ENCODE peak calls at places on chromosomes 13 and 19, in nine cellular contexts. N is endodermal cell; W is neuronal stem cell; R is iPS-NIHi11; H is stimulated activated CD4-positive, alpha-beta T cell treated with anti-CD3 and anti-CD28 coated beads, Interleukin-12 subunit alpha, Interleukin-12 subunit beta, amount 100 ng/mL, for 24 hours; Y is pancreas; J is kidney glomerular epithelial cell; P is sciatic nerve; C is effector memory CD8-positive, alpha-beta T cell. Z is an unnamed sample.

GRCh38 chr13:110869231-110869804 is 45.6 kb downstream of the ANKRD10 start:
- DNase-seq in Y (no peak), H (no peak), R (no peak), C (no peak), J (no peak), P (no peak), N (peak; percentile 55), W (no peak), Z (no peak)

GRCh38 chr19:41808663-41809566 is 12.5 kb downstream of the CEACAM3 start:
- DNase-seq in C (no peak), P (peak; percentile 49), Y (no peak), H (no peak), N (peak; percentile 26), W (no peak), R (no peak), J (no peak), Z (peak; percentile 79)

GRCh38 chr13:23202383-23202782 is 21.6 kb downstream of the SGCG start:
- DNase-seq in N (no peak), P (no peak), J (no peak), H (no peak), R (no peak), Y (no peak), C (no peak), W (no peak), Z (no peak)

GRCh38 chr13:45055198-45055901 is 65.0 kb upstream of the GTF2F2 start:
- DNase-seq in H (peak; percentile 53), N (no peak), W (no peak), C (no peak), Y (no peak), J (peak; percentile 66), R (no peak), P (no peak), Z (no peak)

GRCh38 chr13:91724591-91724990 is 326.2 kb downstream of the GPC5 start:
- DNase-seq in C (no peak), Y (no peak), N (no peak), W (no peak), J (no peak), R (no peak), P (no peak), H (no peak), Z (no peak)

GRCh38 chr19:13960863-13961784 is 8.8 kb downstream of the DCAF15 start:
- DNase-seq in J (no peak), P (no peak), R (no peak), N (no peak), H (no peak), Y (peak; percentile 70), W (no peak), C (no peak), Z (peak; percentile 66)

GRCh38 chr19:39850892-39851291 is 4.7 kb upstream of the FBL start:
- DNase-seq in N (no peak), W (no peak), Y (no peak), P (no peak), C (no peak), J (no peak), R (no peak), H (no peak), Z (no peak)

GRCh38 chr19:48308695-48309586 is 16.4 kb upstream of the EMP3 start:
- DNase-seq in W (no peak), C (no peak), H (no peak), P (no peak), J (no peak), R (no peak), Y (peak; percentile 38), N (peak; percentile 84), Z (no peak)

GRCh38 chr13:76522083-76522755 is 364.0 kb downstream of the KCTD12 start:
- DNase-seq in C (no peak), N (peak; percentile 64), P (no peak), W (no peak), R (peak; percentile 14), J (no peak), Y (peak; percentile 10), H (no peak), Z (no peak)

GRCh38 chr19:43780706-43781525 is at the start of gene KCNN4:
- DNase-seq in N (no peak), Y (no peak), C (no peak), W (no peak), R (no peak), P (no peak), H (peak; percentile 67), J (peak; percentile 11), Z (peak; percentile 54)

GRCh38 chr19:2612619-2613249 is 89.8 kb downstream of the GNG7 start:
- DNase-seq in P (no peak), C (no peak), Y (no peak), N (no peak), R (no peak), H (no peak), J (no peak), W (no peak), Z (no peak)

GRCh38 chr13:65907656-65908441 is 1322.3 kb downstream of the PCDH9 start:
- DNase-seq in J (no peak), Y (no peak), P (no peak), R (no peak), H (no peak), C (no peak), N (no peak), W (no peak), Z (no peak)

GRCh38 chr13:75715598-75716523 is 79.7 kb downstream of the LMO7 start:
- DNase-seq in H (no peak), N (no peak), R (no peak), W (no peak), C (no peak), Y (no peak), P (no peak), J (no peak), Z (no peak)

GRCh38 chr19:54418930-54419800 is 3.9 kb downstream of the TTYH1 start:
- DNase-seq in P (no peak), C (no peak), H (no peak), J (no peak), W (no peak), R (no peak), Y (no peak), N (no peak), Z (no peak)

GRCh38 chr13:79245937-79246574 is 160.0 kb downstream of the RBM26 start:
- DNase-seq in C (no peak), J (no peak), N (peak; percentile 49), R (no peak), W (no peak), P (no peak), Y (no peak), H (no peak), Z (no peak)

GRCh38 chr13:27038323-27038722 is 133.3 kb downstream of the USP12 start:
- DNase-seq in P (no peak), R (no peak), H (no peak), N (no peak), J (peak; percentile 34), C (no peak), Y (no peak), W (no peak), Z (no peak)

GRCh38 chr19:13579388-13580060 is 73.2 kb upstream of the CACNA1A start:
- DNase-seq in N (no peak), H (no peak), W (no peak), J (no peak), C (no peak), Y (no peak), P (no peak), R (peak; percentile 33), Z (no peak)

GRCh38 chr19:12766051-12766521 is 9.3 kb downstream of the HOOK2 start:
- DNase-seq in H (peak; percentile 69), Y (peak; percentile 91), C (peak; percentile 85), N (peak; percentile 95), P (peak; percentile 86), J (peak; percentile 80), W (no peak), R (peak; percentile 85), Z (peak; percentile 83)

GRCh38 chr19:39265321-39265916 is 2.8 kb upstream of the IFNL2 start:
- DNase-seq in W (no peak), R (peak; percentile 79), C (no peak), N (peak; percentile 79), H (no peak), P (peak; percentile 51), J (no peak), Y (peak; percentile 68), Z (no peak)

GRCh38 chr19:55500368-55500952 is 12.2 kb downstream of the SSC5D start:
- DNase-seq in W (no peak), P (no peak), H (no peak), C (no peak), Y (peak; percentile 58), N (no peak), R (no peak), J (no peak), Z (peak; percentile 51)

GRCh38 chr13:111519490-111520170 is 199.2 kb downstream of the TEX29 start:
- DNase-seq in Y (no peak), C (no peak), J (no peak), R (no peak), W (no peak), N (no peak), H (no peak), P (peak; percentile 18), Z (peak; percentile 65)

GRCh38 chr13:20141238-20142018 is 19.4 kb downstream of the GJA3 start:
- DNase-seq in H (no peak), C (no peak), Y (no peak), W (no peak), N (peak; percentile 24), R (no peak), P (no peak), J (no peak), Z (no peak)

GRCh38 chr13:27295096-27295495 is 24.5 kb downstream of the RASL11A start:
- DNase-seq in W (no peak), R (no peak), Y (no peak), H (no peak), J (no peak), P (no peak), N (no peak), C (no peak), Z (no peak)